ENCODE peak calls at places on chromosomes 12 and 14, in ten cellular contexts. One of them, this sample, is unnamed.

GRCh38 chr12:66587912-66588311 is 91.0 kb downstream of the GRIP1 start:
- DNase-seq in dorsolateral prefrontal cortex: no peak
- DNase-seq in A673: no peak
- DNase-seq in psoas muscle: no peak
- DNase-seq in activated B cell treated with CpG ODN at 0.5 μM for 24 hours: no peak
- DNase-seq in CD8-positive, alpha-beta memory T cell: no peak
- DNase-seq in activated naive CD4-positive, alpha-beta T cell treated with anti-CD3 and anti-CD28 coated beads for 36 hours: no peak
- DNase-seq in lower lobe of right lung: no peak
- DNase-seq in aorta: no peak
- DNase-seq in cardiac fibroblast: no peak
- DNase-seq in this sample: no peak

GRCh38 chr12:127162307-127162706 is 1104.7 kb upstream of the TMEM132C start:
- DNase-seq in dorsolateral prefrontal cortex: no peak
- DNase-seq in A673: no peak
- DNase-seq in psoas muscle: no peak
- DNase-seq in activated B cell treated with CpG ODN at 0.5 μM for 24 hours: no peak
- DNase-seq in CD8-positive, alpha-beta memory T cell: no peak
- DNase-seq in activated naive CD4-positive, alpha-beta T cell treated with anti-CD3 and anti-CD28 coated beads for 36 hours: no peak
- DNase-seq in lower lobe of right lung: no peak
- DNase-seq in aorta: no peak
- DNase-seq in cardiac fibroblast: no peak
- DNase-seq in this sample: peak

GRCh38 chr12:20950248-20950647 is 139.7 kb downstream of the SLCO1B3 start:
- DNase-seq in dorsolateral prefrontal cortex: no peak
- DNase-seq in A673: peak
- DNase-seq in psoas muscle: no peak
- DNase-seq in activated B cell treated with CpG ODN at 0.5 μM for 24 hours: no peak
- DNase-seq in CD8-positive, alpha-beta memory T cell: no peak
- DNase-seq in activated naive CD4-positive, alpha-beta T cell treated with anti-CD3 and anti-CD28 coated beads for 36 hours: no peak
- DNase-seq in lower lobe of right lung: no peak
- DNase-seq in aorta: no peak
- DNase-seq in cardiac fibroblast: peak
- DNase-seq in this sample: no peak

GRCh38 chr12:124636138-124636968 is 68.9 kb upstream of the NCOR2 start:
- DNase-seq in dorsolateral prefrontal cortex: no peak
- DNase-seq in A673: peak
- DNase-seq in psoas muscle: peak
- DNase-seq in activated B cell treated with CpG ODN at 0.5 μM for 24 hours: no peak
- DNase-seq in CD8-positive, alpha-beta memory T cell: no peak
- DNase-seq in activated naive CD4-positive, alpha-beta T cell treated with anti-CD3 and anti-CD28 coated beads for 36 hours: peak
- DNase-seq in lower lobe of right lung: no peak
- DNase-seq in aorta: no peak
- DNase-seq in cardiac fibroblast: peak
- DNase-seq in this sample: no peak

GRCh38 chr14:32654106-32654505 is 284.6 kb upstream of the NPAS3 start:
- DNase-seq in dorsolateral prefrontal cortex: no peak
- DNase-seq in A673: no peak
- DNase-seq in psoas muscle: no peak
- DNase-seq in activated B cell treated with CpG ODN at 0.5 μM for 24 hours: no peak
- DNase-seq in CD8-positive, alpha-beta memory T cell: no peak
- DNase-seq in activated naive CD4-positive, alpha-beta T cell treated with anti-CD3 and anti-CD28 coated beads for 36 hours: no peak
- DNase-seq in lower lobe of right lung: no peak
- DNase-seq in aorta: no peak
- DNase-seq in cardiac fibroblast: no peak
- DNase-seq in this sample: no peak

GRCh38 chr14:103770902-103771301 is 55.3 kb downstream of the ZFYVE21 start:
- DNase-seq in dorsolateral prefrontal cortex: no peak
- DNase-seq in A673: no peak
- DNase-seq in psoas muscle: no peak
- DNase-seq in activated B cell treated with CpG ODN at 0.5 μM for 24 hours: no peak
- DNase-seq in CD8-positive, alpha-beta memory T cell: no peak
- DNase-seq in activated naive CD4-positive, alpha-beta T cell treated with anti-CD3 and anti-CD28 coated beads for 36 hours: no peak
- DNase-seq in lower lobe of right lung: no peak
- DNase-seq in aorta: no peak
- DNase-seq in cardiac fibroblast: no peak
- DNase-seq in this sample: no peak

GRCh38 chr12:25186788-25187397 is 8.1 kb downstream of the DNAI7 start:
- DNase-seq in dorsolateral prefrontal cortex: no peak
- DNase-seq in A673: no peak
- DNase-seq in psoas muscle: no peak
- DNase-seq in activated B cell treated with CpG ODN at 0.5 μM for 24 hours: no peak
- DNase-seq in CD8-positive, alpha-beta memory T cell: no peak
- DNase-seq in activated naive CD4-positive, alpha-beta T cell treated with anti-CD3 and anti-CD28 coated beads for 36 hours: peak
- DNase-seq in lower lobe of right lung: no peak
- DNase-seq in aorta: no peak
- DNase-seq in cardiac fibroblast: no peak
- DNase-seq in this sample: no peak

GRCh38 chr14:61838661-61839060 is 76.4 kb downstream of the SNAPC1 start:
- DNase-seq in dorsolateral prefrontal cortex: no peak
- DNase-seq in A673: no peak
- DNase-seq in psoas muscle: no peak
- DNase-seq in activated B cell treated with CpG ODN at 0.5 μM for 24 hours: no peak
- DNase-seq in CD8-positive, alpha-beta memory T cell: no peak
- DNase-seq in activated naive CD4-positive, alpha-beta T cell treated with anti-CD3 and anti-CD28 coated beads for 36 hours: no peak
- DNase-seq in lower lobe of right lung: no peak
- DNase-seq in aorta: no peak
- DNase-seq in cardiac fibroblast: peak
- DNase-seq in this sample: no peak

GRCh38 chr14:22304324-22304723 is 284.7 kb downstream of the DAD1 start:
- DNase-seq in dorsolateral prefrontal cortex: no peak
- DNase-seq in A673: no peak
- DNase-seq in psoas muscle: no peak
- DNase-seq in activated B cell treated with CpG ODN at 0.5 μM for 24 hours: no peak
- DNase-seq in CD8-positive, alpha-beta memory T cell: no peak
- DNase-seq in activated naive CD4-positive, alpha-beta T cell treated with anti-CD3 and anti-CD28 coated beads for 36 hours: no peak
- DNase-seq in lower lobe of right lung: no peak
- DNase-seq in aorta: no peak
- DNase-seq in cardiac fibroblast: no peak
- DNase-seq in this sample: no peak

GRCh38 chr12:13817131-13817530 is 164.3 kb downstream of the GRIN2B start:
- DNase-seq in dorsolateral prefrontal cortex: no peak
- DNase-seq in A673: no peak
- DNase-seq in psoas muscle: peak
- DNase-seq in activated B cell treated with CpG ODN at 0.5 μM for 24 hours: no peak
- DNase-seq in CD8-positive, alpha-beta memory T cell: no peak
- DNase-seq in activated naive CD4-positive, alpha-beta T cell treated with anti-CD3 and anti-CD28 coated beads for 36 hours: no peak
- DNase-seq in lower lobe of right lung: no peak
- DNase-seq in aorta: peak
- DNase-seq in cardiac fibroblast: no peak
- DNase-seq in this sample: no peak

GRCh38 chr12:65147312-65147905 is 22.0 kb upstream of the LEMD3 start:
- DNase-seq in dorsolateral prefrontal cortex: no peak
- DNase-seq in A673: no peak
- DNase-seq in psoas muscle: no peak
- DNase-seq in activated B cell treated with CpG ODN at 0.5 μM for 24 hours: no peak
- DNase-seq in CD8-positive, alpha-beta memory T cell: no peak
- DNase-seq in activated naive CD4-positive, alpha-beta T cell treated with anti-CD3 and anti-CD28 coated beads for 36 hours: no peak
- DNase-seq in lower lobe of right lung: no peak
- DNase-seq in aorta: no peak
- DNase-seq in cardiac fibroblast: no peak
- DNase-seq in this sample: no peak

GRCh38 chr12:3363608-3364007 is 127.4 kb upstream of the PRMT8 start:
- DNase-seq in dorsolateral prefrontal cortex: no peak
- DNase-seq in A673: no peak
- DNase-seq in psoas muscle: no peak
- DNase-seq in activated B cell treated with CpG ODN at 0.5 μM for 24 hours: no peak
- DNase-seq in CD8-positive, alpha-beta memory T cell: no peak
- DNase-seq in activated naive CD4-positive, alpha-beta T cell treated with anti-CD3 and anti-CD28 coated beads for 36 hours: no peak
- DNase-seq in lower lobe of right lung: no peak
- DNase-seq in aorta: no peak
- DNase-seq in cardiac fibroblast: no peak
- DNase-seq in this sample: no peak

GRCh38 chr14:90611501-90611900 is 204.7 kb downstream of the TTC7B start:
- DNase-seq in dorsolateral prefrontal cortex: no peak
- DNase-seq in A673: no peak
- DNase-seq in psoas muscle: no peak
- DNase-seq in activated B cell treated with CpG ODN at 0.5 μM for 24 hours: no peak
- DNase-seq in CD8-positive, alpha-beta memory T cell: no peak
- DNase-seq in activated naive CD4-positive, alpha-beta T cell treated with anti-CD3 and anti-CD28 coated beads for 36 hours: no peak
- DNase-seq in lower lobe of right lung: no peak
- DNase-seq in aorta: no peak
- DNase-seq in cardiac fibroblast: no peak
- DNase-seq in this sample: no peak

GRCh38 chr14:32934891-32935633 is 3.6 kb upstream of the NPAS3 start:
- DNase-seq in dorsolateral prefrontal cortex: no peak
- DNase-seq in A673: peak
- DNase-seq in psoas muscle: no peak
- DNase-seq in activated B cell treated with CpG ODN at 0.5 μM for 24 hours: no peak
- DNase-seq in CD8-positive, alpha-beta memory T cell: no peak
- DNase-seq in activated naive CD4-positive, alpha-beta T cell treated with anti-CD3 and anti-CD28 coated beads for 36 hours: no peak
- DNase-seq in lower lobe of right lung: no peak
- DNase-seq in aorta: no peak
- DNase-seq in cardiac fibroblast: no peak
- DNase-seq in this sample: no peak

GRCh38 chr12:79559591-79559990 is 131.2 kb downstream of the PAWR start:
- DNase-seq in dorsolateral prefrontal cortex: no peak
- DNase-seq in A673: no peak
- DNase-seq in psoas muscle: no peak
- DNase-seq in activated B cell treated with CpG ODN at 0.5 μM for 24 hours: no peak
- DNase-seq in CD8-positive, alpha-beta memory T cell: no peak
- DNase-seq in activated naive CD4-positive, alpha-beta T cell treated with anti-CD3 and anti-CD28 coated beads for 36 hours: no peak
- DNase-seq in lower lobe of right lung: no peak
- DNase-seq in aorta: no peak
- DNase-seq in cardiac fibroblast: no peak
- DNase-seq in this sample: no peak

GRCh38 chr12:105385141-105385540 is 54.6 kb downstream of the C12orf75 start:
- DNase-seq in dorsolateral prefrontal cortex: no peak
- DNase-seq in A673: no peak
- DNase-seq in psoas muscle: no peak
- DNase-seq in activated B cell treated with CpG ODN at 0.5 μM for 24 hours: no peak
- DNase-seq in CD8-positive, alpha-beta memory T cell: no peak
- DNase-seq in activated naive CD4-positive, alpha-beta T cell treated with anti-CD3 and anti-CD28 coated beads for 36 hours: no peak
- DNase-seq in lower lobe of right lung: no peak
- DNase-seq in aorta: no peak
- DNase-seq in cardiac fibroblast: peak
- DNase-seq in this sample: no peak

GRCh38 chr12:115213538-115213961 is 529.6 kb upstream of the TBX3 start:
- DNase-seq in dorsolateral prefrontal cortex: no peak
- DNase-seq in A673: no peak
- DNase-seq in psoas muscle: no peak
- DNase-seq in activated B cell treated with CpG ODN at 0.5 μM for 24 hours: no peak
- DNase-seq in CD8-positive, alpha-beta memory T cell: no peak
- DNase-seq in activated naive CD4-positive, alpha-beta T cell treated with anti-CD3 and anti-CD28 coated beads for 36 hours: no peak
- DNase-seq in lower lobe of right lung: no peak
- DNase-seq in aorta: no peak
- DNase-seq in cardiac fibroblast: no peak
- DNase-seq in this sample: no peak

GRCh38 chr12:89156324-89156723 is 196.0 kb downstream of the DUSP6 start:
- DNase-seq in dorsolateral prefrontal cortex: no peak
- DNase-seq in A673: peak
- DNase-seq in psoas muscle: no peak
- DNase-seq in activated B cell treated with CpG ODN at 0.5 μM for 24 hours: no peak
- DNase-seq in CD8-positive, alpha-beta memory T cell: no peak
- DNase-seq in activated naive CD4-positive, alpha-beta T cell treated with anti-CD3 and anti-CD28 coated beads for 36 hours: no peak
- DNase-seq in lower lobe of right lung: no peak
- DNase-seq in aorta: no peak
- DNase-seq in cardiac fibroblast: peak
- DNase-seq in this sample: no peak

GRCh38 chr12:12909995-12910391 is 18.6 kb downstream of the GPRC5A start:
- DNase-seq in dorsolateral prefrontal cortex: no peak
- DNase-seq in A673: no peak
- DNase-seq in psoas muscle: no peak
- DNase-seq in activated B cell treated with CpG ODN at 0.5 μM for 24 hours: no peak
- DNase-seq in CD8-positive, alpha-beta memory T cell: no peak
- DNase-seq in activated naive CD4-positive, alpha-beta T cell treated with anti-CD3 and anti-CD28 coated beads for 36 hours: no peak
- DNase-seq in lower lobe of right lung: no peak
- DNase-seq in aorta: peak
- DNase-seq in cardiac fibroblast: peak
- DNase-seq in this sample: no peak

GRCh38 chr14:105890474-105891220 is 364.3 kb downstream of the TMEM121 start:
- DNase-seq in dorsolateral prefrontal cortex: peak
- DNase-seq in A673: no peak
- DNase-seq in psoas muscle: peak
- DNase-seq in activated B cell treated with CpG ODN at 0.5 μM for 24 hours: no peak
- DNase-seq in CD8-positive, alpha-beta memory T cell: no peak
- DNase-seq in activated naive CD4-positive, alpha-beta T cell treated with anti-CD3 and anti-CD28 coated beads for 36 hours: peak
- DNase-seq in lower lobe of right lung: peak
- DNase-seq in aorta: peak
- DNase-seq in cardiac fibroblast: no peak
- DNase-seq in this sample: no peak

GRCh38 chr12:106328735-106329134 is 26.2 kb downstream of the TCP11L2 start:
- DNase-seq in dorsolateral prefrontal cortex: no peak
- DNase-seq in A673: no peak
- DNase-seq in psoas muscle: no peak
- DNase-seq in activated B cell treated with CpG ODN at 0.5 μM for 24 hours: no peak
- DNase-seq in CD8-positive, alpha-beta memory T cell: no peak
- DNase-seq in activated naive CD4-positive, alpha-beta T cell treated with anti-CD3 and anti-CD28 coated beads for 36 hours: no peak
- DNase-seq in lower lobe of right lung: no peak
- DNase-seq in aorta: no peak
- DNase-seq in cardiac fibroblast: no peak
- DNase-seq in this sample: no peak

GRCh38 chr12:109134186-109134917 is 18.0 kb downstream of the ACACB start:
- DNase-seq in dorsolateral prefrontal cortex: no peak
- DNase-seq in A673: no peak
- DNase-seq in psoas muscle: peak
- DNase-seq in activated B cell treated with CpG ODN at 0.5 μM for 24 hours: no peak
- DNase-seq in CD8-positive, alpha-beta memory T cell: no peak
- DNase-seq in activated naive CD4-positive, alpha-beta T cell treated with anti-CD3 and anti-CD28 coated beads for 36 hours: no peak
- DNase-seq in lower lobe of right lung: no peak
- DNase-seq in aorta: no peak
- DNase-seq in cardiac fibroblast: peak
- DNase-seq in this sample: no peak

GRCh38 chr14:104657563-104658324 is 31.7 kb upstream of the INF2 start:
- DNase-seq in dorsolateral prefrontal cortex: no peak
- DNase-seq in A673: no peak
- DNase-seq in psoas muscle: no peak
- DNase-seq in activated B cell treated with CpG ODN at 0.5 μM for 24 hours: peak
- DNase-seq in CD8-positive, alpha-beta memory T cell: no peak
- DNase-seq in activated naive CD4-positive, alpha-beta T cell treated with anti-CD3 and anti-CD28 coated beads for 36 hours: peak
- DNase-seq in lower lobe of right lung: no peak
- DNase-seq in aorta: peak
- DNase-seq in cardiac fibroblast: no peak
- DNase-seq in this sample: no peak

GRCh38 chr14:35292770-35293561 is 784 bp downstream of the PSMA6 start:
- DNase-seq in dorsolateral prefrontal cortex: no peak
- DNase-seq in A673: no peak
- DNase-seq in psoas muscle: no peak
- DNase-seq in activated B cell treated with CpG ODN at 0.5 μM for 24 hours: no peak
- DNase-seq in CD8-positive, alpha-beta memory T cell: no peak
- DNase-seq in activated naive CD4-positive, alpha-beta T cell treated with anti-CD3 and anti-CD28 coated beads for 36 hours: no peak
- DNase-seq in lower lobe of right lung: no peak
- DNase-seq in aorta: no peak
- DNase-seq in cardiac fibroblast: no peak
- DNase-seq in this sample: no peak

GRCh38 chr12:132030367-132031038 is 80.8 kb downstream of the EP400 start:
- DNase-seq in dorsolateral prefrontal cortex: peak
- DNase-seq in A673: no peak
- DNase-seq in psoas muscle: no peak
- DNase-seq in activated B cell treated with CpG ODN at 0.5 μM for 24 hours: no peak
- DNase-seq in CD8-positive, alpha-beta memory T cell: no peak
- DNase-seq in activated naive CD4-positive, alpha-beta T cell treated with anti-CD3 and anti-CD28 coated beads for 36 hours: no peak
- DNase-seq in lower lobe of right lung: no peak
- DNase-seq in aorta: peak
- DNase-seq in cardiac fibroblast: peak
- DNase-seq in this sample: peak

GRCh38 chr12:48192861-48193260 is 9.4 kb downstream of the CCDC184 start:
- DNase-seq in dorsolateral prefrontal cortex: no peak
- DNase-seq in A673: no peak
- DNase-seq in psoas muscle: no peak
- DNase-seq in activated B cell treated with CpG ODN at 0.5 μM for 24 hours: no peak
- DNase-seq in CD8-positive, alpha-beta memory T cell: no peak
- DNase-seq in activated naive CD4-positive, alpha-beta T cell treated with anti-CD3 and anti-CD28 coated beads for 36 hours: no peak
- DNase-seq in lower lobe of right lung: no peak
- DNase-seq in aorta: no peak
- DNase-seq in cardiac fibroblast: no peak
- DNase-seq in this sample: no peak

GRCh38 chr14:74302160-74302628 is 540 bp downstream of the ABCD4 start:
- DNase-seq in dorsolateral prefrontal cortex: no peak
- DNase-seq in A673: peak
- DNase-seq in psoas muscle: no peak
- DNase-seq in activated B cell treated with CpG ODN at 0.5 μM for 24 hours: no peak
- DNase-seq in CD8-positive, alpha-beta memory T cell: no peak
- DNase-seq in activated naive CD4-positive, alpha-beta T cell treated with anti-CD3 and anti-CD28 coated beads for 36 hours: peak
- DNase-seq in lower lobe of right lung: no peak
- DNase-seq in aorta: no peak
- DNase-seq in cardiac fibroblast: peak
- DNase-seq in this sample: peak

GRCh38 chr12:92608418-92609091 is 94.2 kb upstream of the PLEKHG7 start:
- DNase-seq in dorsolateral prefrontal cortex: no peak
- DNase-seq in A673: peak
- DNase-seq in psoas muscle: no peak
- DNase-seq in activated B cell treated with CpG ODN at 0.5 μM for 24 hours: no peak
- DNase-seq in CD8-positive, alpha-beta memory T cell: no peak
- DNase-seq in activated naive CD4-positive, alpha-beta T cell treated with anti-CD3 and anti-CD28 coated beads for 36 hours: no peak
- DNase-seq in lower lobe of right lung: no peak
- DNase-seq in aorta: no peak
- DNase-seq in cardiac fibroblast: peak
- DNase-seq in this sample: peak

This sample was measured in G401.